ENCODE peak calls at places on chromosomes 16 and 17, in seven cellular contexts. Z is testis; H is fibroblast of lung; F is CD4-positive, alpha-beta T cell; M is AG09309; I is brain microvascular endothelial cell; U is neural progenitor cell. Q is an unnamed sample.

GRCh38 chr17:29693751-29694150 is 71.0 kb upstream of the CORO6 start:
- DNase-seq in Z (no peak), H (no peak), F (no peak), M (no peak), I (no peak), U (no peak), Q (no peak)

GRCh38 chr16:15055141-15056053 is 477 bp downstream of the NTAN1 start:
- DNase-seq in Z (peak), H (peak), F (peak), M (no peak), I (no peak), U (peak), Q (peak)

GRCh38 chr16:4032768-4033167 is 83.5 kb downstream of the ADCY9 start:
- DNase-seq in Z (no peak), H (peak), F (no peak), M (no peak), I (no peak), U (no peak), Q (no peak)

GRCh38 chr16:19014456-19014855 is 30.7 kb downstream of the TMC7 start:
- DNase-seq in Z (no peak), H (no peak), F (no peak), M (no peak), I (no peak), U (no peak), Q (no peak)

GRCh38 chr17:3845361-3845753 is 689 bp downstream of the NCBP3 start:
- DNase-seq in Z (peak), H (peak), F (no peak), M (no peak), I (no peak), U (no peak), Q (no peak)

GRCh38 chr16:73214825-73215481 is 167.0 kb upstream of the ZFHX3 start:
- DNase-seq in Z (no peak), H (peak), F (no peak), M (peak), I (peak), U (no peak), Q (no peak)

GRCh38 chr17:66343531-66344078 is 41.2 kb downstream of the PRKCA start:
- DNase-seq in Z (no peak), H (no peak), F (no peak), M (no peak), I (peak), U (no peak), Q (no peak)

GRCh38 chr17:31411707-31412285 is 20.3 kb downstream of the RAB11FIP4 start:
- DNase-seq in Z (no peak), H (no peak), F (no peak), M (no peak), I (no peak), U (no peak), Q (no peak)

GRCh38 chr16:83971165-83972130 is 3.4 kb downstream of the NECAB2 start:
- DNase-seq in Z (no peak), H (no peak), F (no peak), M (no peak), I (no peak), U (peak), Q (no peak)

GRCh38 chr16:86880316-86881117 is 302.2 kb downstream of the FOXL1 start:
- DNase-seq in Z (no peak), H (peak), F (no peak), M (no peak), I (no peak), U (no peak), Q (no peak)

GRCh38 chr17:64778367-64779290 is 116.5 kb upstream of the SMURF2 start:
- DNase-seq in Z (peak), H (no peak), F (no peak), M (no peak), I (no peak), U (peak), Q (no peak)

DNA sequence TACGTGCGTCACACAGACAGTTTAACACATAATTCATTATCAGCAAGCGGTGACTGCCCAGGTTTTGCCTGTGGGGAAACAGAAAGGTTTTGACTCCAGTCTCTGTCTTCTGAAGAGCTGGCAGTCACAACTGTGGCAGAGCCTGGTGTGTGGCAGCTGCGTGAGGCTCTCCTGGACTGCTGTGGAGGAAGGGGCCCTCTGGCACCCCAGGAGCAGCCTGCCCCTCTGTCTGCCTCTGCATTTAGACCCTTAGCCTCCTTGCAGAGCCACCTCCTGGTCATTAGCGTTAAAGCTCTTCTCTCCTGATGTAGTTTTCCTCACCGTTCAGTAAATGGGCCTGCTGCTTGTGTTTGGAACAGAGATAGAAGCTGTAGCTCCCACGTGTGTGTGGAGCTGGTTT is 10.9 kb downstream of the RAB40C start:
- DNase-seq in Z (no peak), H (peak), F (no peak), M (no peak), I (no peak), U (peak), Q (no peak)
- TF ChIP-seq CTCF in Z (no peak), H (peak), F (no peak), M (peak), I (peak), U (peak), Q (peak)

GRCh38 chr16:70455910-70456309 is 1.5 kb downstream of the FCSK start:
- DNase-seq in Z (no peak), H (no peak), F (no peak), M (no peak), I (no peak), U (no peak), Q (no peak)

GRCh38 chr16:70453117-70453890 is 1.1 kb upstream of the FCSK start:
- DNase-seq in Z (no peak), H (no peak), F (no peak), M (no peak), I (no peak), U (no peak), Q (no peak)

GRCh38 chr16:70457446-70457845 is 3.1 kb downstream of the FCSK start:
- DNase-seq in Z (no peak), H (no peak), F (no peak), M (no peak), I (no peak), U (no peak), Q (no peak)

GRCh38 chr16:70453891-70454220 is 539 bp upstream of the FCSK start:
- DNase-seq in Z (no peak), H (no peak), F (no peak), M (no peak), I (no peak), U (peak), Q (peak)

GRCh38 chr16:70454221-70455034 is at the start of gene FCSK:
- DNase-seq in Z (peak), H (peak), F (peak), M (no peak), I (peak), U (peak), Q (peak)
- TF ChIP-seq CTCF in Z (no peak), H (no peak), F (no peak), M (no peak), I (no peak), U (peak), Q (peak)

DNA sequence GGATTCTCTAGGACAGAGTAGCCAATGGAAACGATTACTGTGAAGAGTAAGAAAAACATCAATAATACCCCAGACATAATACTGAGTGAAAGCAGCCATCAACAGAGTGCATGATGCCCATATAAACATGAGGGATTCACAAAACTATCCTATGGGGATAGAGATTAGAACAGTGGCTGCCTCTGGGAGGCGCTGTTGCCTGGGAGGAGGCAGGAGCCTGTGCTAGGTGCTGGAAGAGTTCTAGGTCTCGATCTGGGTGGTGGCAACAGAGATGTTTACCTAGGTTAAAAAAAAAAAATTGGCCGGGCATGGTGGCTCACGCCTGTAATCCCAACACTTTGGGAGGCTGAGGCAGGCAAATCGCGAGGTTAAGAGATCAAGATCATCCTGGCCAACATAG is 7.9 kb downstream of the FA2H start:
- DNase-seq in Z (no peak), H (no peak), F (no peak), M (no peak), I (no peak), U (no peak), Q (no peak)
- TF ChIP-seq CTCF in Z (no peak), H (no peak), F (no peak), M (no peak), I (peak), U (peak), Q (no peak)

DNA sequence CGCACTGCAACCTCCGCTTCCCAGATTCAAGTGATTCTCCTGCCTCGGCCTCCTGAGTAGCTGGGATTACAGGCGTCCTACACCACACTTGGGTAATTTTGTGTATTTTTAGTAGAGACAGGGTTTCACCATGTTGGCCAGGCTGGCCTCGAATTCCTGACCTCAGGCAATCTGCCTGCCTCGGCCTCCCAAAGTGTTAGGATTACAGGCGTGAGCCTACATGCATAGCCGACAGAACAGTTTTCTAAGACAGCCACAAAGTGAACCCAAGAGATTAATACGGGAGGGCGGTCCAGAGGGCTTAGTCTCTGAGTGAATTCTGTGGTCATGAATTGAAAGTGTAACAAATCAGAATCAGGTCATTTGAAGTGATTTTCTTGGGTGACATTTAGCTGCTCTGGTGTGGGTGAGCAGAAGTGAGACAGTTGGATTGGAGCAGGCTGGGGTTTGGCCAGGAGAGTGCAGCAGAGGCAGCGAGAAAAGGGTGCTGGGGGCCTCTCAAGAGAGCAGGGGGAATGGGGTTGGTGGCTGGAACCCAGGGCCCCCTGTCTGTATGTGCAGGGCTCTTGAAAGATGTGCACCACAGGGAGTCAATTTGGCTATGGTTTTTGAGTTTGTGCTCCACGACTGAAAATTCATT is 231.4 kb upstream of the WSCD1 start:
- DNase-seq in Z (no peak), H (no peak), F (no peak), M (no peak), I (no peak), U (peak), Q (no peak)
- TF ChIP-seq CTCF in Z (no peak), H (no peak), F (no peak), M (no peak), I (no peak), U (peak), Q (no peak)

DNA sequence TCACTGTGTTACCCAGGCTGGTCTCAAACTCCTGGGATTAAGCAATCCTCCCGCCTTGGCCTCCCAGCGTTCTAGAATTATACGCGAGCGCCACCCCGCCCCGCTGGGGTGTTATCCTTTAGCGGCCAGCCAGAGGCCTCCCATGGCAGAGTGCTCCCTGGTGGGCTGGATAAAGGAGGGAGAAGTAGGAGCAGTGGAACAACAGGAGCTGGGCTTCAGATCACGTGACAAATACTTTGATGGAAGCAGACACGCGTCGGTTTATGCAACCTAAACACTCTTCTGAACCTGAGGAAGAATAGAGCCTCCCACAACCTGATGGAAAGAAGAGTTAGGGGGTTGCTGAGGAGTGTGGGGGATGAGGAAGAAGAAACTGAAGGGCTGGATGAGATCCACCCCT is 2114.0 kb downstream of the TP53TG3F start:
- DNase-seq in Z (no peak), H (no peak), F (no peak), M (no peak), I (no peak), U (no peak), Q (no peak)
- TF ChIP-seq CTCF in Z (no peak), H (no peak), F (no peak), M (no peak), I (no peak), U (no peak), Q (no peak)

GRCh38 chr16:71722801-71723536 is 1.5 kb downstream of the PHLPP2 start:
- DNase-seq in Z (peak), H (peak), F (peak), M (no peak), I (peak), U (peak), Q (peak)

GRCh38 chr16:71724320-71724751 is at the start of gene PHLPP2:
- DNase-seq in Z (no peak), H (no peak), F (no peak), M (no peak), I (no peak), U (no peak), Q (no peak)

GRCh38 chr16:71726491-71727319 is 2.2 kb upstream of the PHLPP2 start:
- DNase-seq in Z (no peak), H (no peak), F (no peak), M (no peak), I (no peak), U (no peak), Q (no peak)

GRCh38 chr16:71721066-71721740 is 3.3 kb downstream of the PHLPP2 start:
- DNase-seq in Z (no peak), H (no peak), F (no peak), M (no peak), I (no peak), U (no peak), Q (no peak)

DNA sequence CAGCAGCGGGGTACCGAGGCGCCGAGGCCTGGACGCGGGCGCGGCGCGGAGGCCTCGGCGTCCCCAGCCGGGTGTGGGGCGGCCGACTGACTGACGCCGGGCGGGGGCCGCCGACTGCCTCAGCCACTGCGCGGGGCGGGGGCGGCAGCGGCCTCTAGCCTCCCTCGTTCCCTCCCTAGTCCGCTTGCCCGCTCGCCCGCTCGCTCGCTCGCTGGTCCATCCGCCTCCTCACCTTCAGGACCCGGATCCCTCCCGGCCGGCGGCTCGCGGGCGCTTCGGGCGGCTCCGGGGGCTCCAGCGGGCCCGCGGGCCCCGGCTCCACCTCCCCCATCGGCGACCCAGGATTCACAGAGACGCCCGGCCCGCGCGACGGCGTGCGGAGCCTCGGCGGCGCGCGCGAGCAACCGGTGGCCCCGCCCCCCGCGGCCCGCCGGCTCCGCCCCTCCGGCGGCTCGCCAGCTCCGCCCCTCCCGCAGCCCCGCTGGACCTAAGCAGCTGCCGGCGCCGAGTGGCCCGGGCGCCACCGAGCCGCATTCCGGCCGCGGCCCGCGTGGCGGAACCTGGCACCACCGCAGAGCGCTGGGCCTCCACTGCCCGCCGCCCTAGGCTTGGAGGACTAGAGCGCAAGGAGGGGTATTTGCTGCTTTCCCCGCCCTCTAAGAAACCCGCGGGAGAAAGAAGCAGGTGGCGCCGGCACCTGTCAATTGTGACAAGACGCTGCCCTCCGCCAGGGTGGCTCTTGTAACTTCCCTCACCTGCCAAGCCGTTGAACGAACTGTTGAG is 773 bp downstream of the PHLPP2 start:
- DNase-seq in Z (peak), H (peak), F (peak), M (no peak), I (peak), U (peak), Q (peak)
- TF ChIP-seq CTCF in Z (no peak), H (no peak), F (no peak), M (no peak), I (no peak), U (no peak), Q (peak)

DNA sequence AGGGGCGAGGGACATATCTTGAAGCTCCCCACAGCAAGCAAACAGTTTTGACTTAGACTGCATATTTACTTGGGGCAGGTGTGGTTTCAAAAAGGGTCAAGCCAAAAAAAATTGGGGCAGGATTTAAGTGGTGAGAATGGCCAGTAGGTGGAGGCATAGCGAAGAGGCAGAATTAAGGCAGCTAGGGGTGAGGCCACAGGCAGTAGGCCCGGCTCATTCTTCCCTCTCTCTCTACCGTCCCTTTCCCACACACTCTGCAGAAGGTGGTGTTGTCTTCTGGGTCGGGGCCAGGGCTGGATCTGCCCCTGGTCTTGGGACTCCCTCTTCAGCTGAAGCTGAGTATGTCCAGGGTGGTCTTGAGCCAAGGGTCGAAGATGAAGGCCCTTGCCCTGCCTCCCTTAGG is 2.6 kb downstream of the SHBG start:
- DNase-seq in Z (no peak), H (peak), F (no peak), M (no peak), I (no peak), U (peak), Q (no peak)
- TF ChIP-seq CTCF in Z (peak), H (peak), F (no peak), M (peak), I (peak), U (peak), Q (peak)

GRCh38 chr16:47458331-47458730 is 2.5 kb downstream of the ITFG1 start:
- DNase-seq in Z (no peak), H (no peak), F (no peak), M (no peak), I (no peak), U (no peak), Q (no peak)

GRCh38 chr16:47461598-47462266 is 601 bp downstream of the PHKB start:
- DNase-seq in Z (no peak), H (peak), F (no peak), M (no peak), I (peak), U (peak), Q (peak)

GRCh38 chr16:47460301-47460754 is 535 bp downstream of the ITFG1 start:
- DNase-seq in Z (no peak), H (no peak), F (no peak), M (no peak), I (no peak), U (no peak), Q (no peak)

GRCh38 chr16:47459603-47460002 is 1.3 kb downstream of the ITFG1 start:
- DNase-seq in Z (no peak), H (no peak), F (no peak), M (no peak), I (no peak), U (no peak), Q (no peak)

GRCh38 chr16:47460755-47461597 is at the start of the genes ITFG1 and PHKB:
- DNase-seq in Z (peak), H (peak), F (peak), M (peak), I (peak), U (peak), Q (peak)
- TF ChIP-seq CTCF in Z (no peak), H (no peak), F (no peak), M (no peak), I (no peak), U (no peak), Q (no peak)